ENCODE peak calls at places on chromosomes 5 and 9, in ten cellular contexts. K is transverse colon, R is AG09309, V is mucosa of descending colon, E is AG04450, O is heart left ventricle, N is testis, U is endodermal cell, G is cardiac muscle cell, A is tibial artery. J is an unnamed sample.

GRCh38 chr5:83718195-83718825 is 2.3 kb downstream of the HAPLN1 start:
- DNase-seq in N (peak), G (peak), R (peak), A (no peak), V (peak), U (peak), K (peak), E (peak), O (no peak), J (peak)

GRCh38 chr5:6146264-6146663 is 232.1 kb downstream of the MED10 start:
- DNase-seq in G (no peak), O (no peak), A (no peak), K (no peak), R (no peak), V (no peak), E (no peak), N (no peak), U (no peak), J (no peak)

GRCh38 chr5:119411291-119411934 is 40.9 kb upstream of the HSD17B4 start:
- DNase-seq in O (no peak), G (peak), U (no peak), A (no peak), K (no peak), N (no peak), R (no peak), E (no peak), V (no peak), J (peak)

GRCh38 chr5:173789031-173789920 is 98.9 kb upstream of the CPEB4 start:
- DNase-seq in O (no peak), V (no peak), G (peak), E (peak), R (peak), A (no peak), U (no peak), N (no peak), K (no peak), J (peak)

GRCh38 chr9:128903871-128904371 is 16.9 kb upstream of the PHYHD1 start:
- DNase-seq in A (no peak), K (no peak), R (no peak), V (no peak), E (no peak), O (no peak), U (no peak), N (no peak), G (no peak), J (peak)

GRCh38 chr9:124254261-124254682 is 3.5 kb upstream of the NEK6 start:
- DNase-seq in G (no peak), R (no peak), A (no peak), E (no peak), N (no peak), V (no peak), O (no peak), U (no peak), K (no peak), J (no peak)

GRCh38 chr9:128637656-128638055 is 19.0 kb downstream of the DYNC2I2 start:
- DNase-seq in O (no peak), N (no peak), E (peak), R (no peak), U (no peak), V (no peak), G (peak), A (no peak), K (no peak), J (peak)

GRCh38 chr5:66415208-66415607 is 181.0 kb upstream of the MAST4 start:
- DNase-seq in U (no peak), V (no peak), E (no peak), G (peak), K (no peak), A (no peak), N (no peak), R (no peak), O (no peak), J (no peak)

GRCh38 chr9:129568560-129569505 is 52.1 kb downstream of the C9orf50 start:
- DNase-seq in O (peak), R (no peak), A (peak), U (peak), V (peak), G (peak), E (no peak), K (peak), N (peak), J (peak)

GRCh38 chr5:76419597-76419996 is 16.5 kb downstream of the IQGAP2 start:
- DNase-seq in O (no peak), A (no peak), E (no peak), U (no peak), V (no peak), N (no peak), G (no peak), K (no peak), R (no peak), J (no peak)
- TF ChIP-seq CTCF in O (no peak), A (no peak), E (no peak), U (no peak), V (no peak), N (no peak), G (no peak), K (no peak), R (no peak), J (no peak)

GRCh38 chr5:54523534-54523933 is 6.0 kb downstream of the SNX18 start:
- DNase-seq in R (no peak), N (no peak), K (no peak), O (no peak), A (no peak), E (no peak), G (no peak), V (no peak), U (no peak), J (no peak)

GRCh38 chr5:54525692-54526091 is 8.1 kb downstream of the SNX18 start:
- DNase-seq in U (no peak), V (no peak), G (no peak), K (no peak), N (no peak), O (no peak), E (no peak), R (no peak), A (no peak), J (no peak)

GRCh38 chr5:54524704-54525103 is 7.1 kb downstream of the SNX18 start:
- DNase-seq in G (no peak), A (peak), V (peak), O (peak), N (peak), R (no peak), E (no peak), U (no peak), K (peak), J (no peak)

GRCh38 chr5:54525226-54525625 is 7.7 kb downstream of the SNX18 start:
- DNase-seq in O (no peak), U (no peak), V (no peak), A (no peak), K (no peak), G (no peak), E (no peak), R (no peak), N (no peak), J (no peak)

DNA sequence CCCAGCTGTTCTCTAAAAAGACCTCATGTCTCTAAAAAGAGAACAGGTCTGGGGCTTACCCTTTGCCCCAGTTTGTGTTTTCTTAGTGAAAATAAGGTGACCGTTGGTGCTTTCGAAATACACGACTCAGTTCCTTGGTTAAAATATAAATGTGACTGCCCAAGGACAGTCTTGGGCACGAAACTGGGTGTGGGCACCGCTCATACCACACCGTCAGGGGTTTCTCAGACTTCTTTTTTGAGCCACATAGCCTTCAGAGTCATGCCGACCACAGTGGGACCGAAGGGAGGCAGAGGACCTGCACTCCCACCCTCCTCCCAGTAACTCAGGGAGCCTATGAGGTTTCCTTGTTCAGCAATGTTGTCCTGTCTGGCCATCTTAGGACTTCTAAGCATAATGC is 6.5 kb downstream of the SNX18 start:
- DNase-seq in G (no peak), U (no peak), N (no peak), E (no peak), O (no peak), V (no peak), R (no peak), K (no peak), A (no peak), J (no peak)
- H3K4me3 ChIP-seq in G (no peak), U (no peak), N (no peak), E (peak), O (no peak), V (no peak), R (no peak), K (no peak), A (peak), J (peak)

GRCh38 chr5:141824717-141825116 is 53.5 kb downstream of the PCDH1 start:
- DNase-seq in N (no peak), R (no peak), U (no peak), A (no peak), V (no peak), G (no peak), K (no peak), E (no peak), O (no peak), J (no peak)

GRCh38 chr5:141825241-141825671 is 53.0 kb downstream of the PCDH1 start:
- DNase-seq in A (no peak), K (no peak), V (no peak), E (no peak), G (no peak), U (peak), R (no peak), O (no peak), N (no peak), J (no peak)

GRCh38 chr5:141823056-141823455 is 55.2 kb downstream of the PCDH1 start:
- DNase-seq in U (no peak), V (no peak), G (no peak), A (no peak), R (no peak), K (no peak), E (no peak), N (no peak), O (no peak), J (no peak)

GRCh38 chr5:141821430-141821925 is 56.7 kb downstream of the PCDH1 start:
- DNase-seq in U (peak), K (no peak), N (no peak), A (no peak), R (peak), G (peak), V (no peak), E (peak), O (no peak), J (peak)

DNA sequence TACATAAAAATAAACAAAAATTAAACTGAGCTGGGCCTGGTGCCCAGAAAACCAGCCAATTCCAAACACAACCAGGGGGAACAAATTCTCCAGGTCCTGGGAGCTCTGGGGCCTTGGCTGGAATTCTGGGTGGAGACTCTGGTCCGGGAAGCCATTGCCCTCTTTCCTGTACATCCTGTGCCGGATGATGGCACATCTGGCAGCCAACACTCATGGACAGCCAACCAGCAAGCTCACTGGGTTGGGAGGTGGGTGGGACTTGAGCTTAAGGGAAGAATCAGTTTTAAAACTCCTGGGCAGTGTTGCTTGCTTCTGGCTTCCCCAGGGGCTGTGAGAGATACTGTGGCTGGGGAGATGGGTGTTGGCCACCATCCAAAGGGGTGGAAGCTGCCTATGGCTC is 56.1 kb downstream of the PCDH1 start:
- DNase-seq in A (peak), V (no peak), G (peak), E (no peak), U (no peak), N (no peak), R (no peak), K (no peak), O (peak), J (no peak)
- TF ChIP-seq CTCF in A (no peak), V (no peak), G (no peak), E (no peak), U (no peak), N (no peak), R (no peak), K (no peak), O (no peak), J (no peak)

GRCh38 chr5:132490484-132491367 is at the start of gene IRF1:
- DNase-seq in E (peak), K (peak), G (peak), A (peak), U (peak), R (peak), N (peak), O (peak), V (peak), J (peak)

GRCh38 chr5:132491368-132492364 is 1.1 kb upstream of the IRF1 start:
- DNase-seq in A (no peak), R (no peak), K (peak), N (no peak), G (no peak), V (peak), U (peak), E (no peak), O (no peak), J (no peak)

GRCh38 chr5:132493241-132493640 is 2.7 kb upstream of the IRF1 start:
- DNase-seq in G (no peak), N (no peak), R (no peak), A (no peak), E (no peak), O (peak), V (peak), K (peak), U (peak), J (no peak)

GRCh38 chr5:132493821-132494220 is 3.2 kb upstream of the IRF1 start:
- DNase-seq in K (no peak), U (no peak), V (no peak), E (no peak), O (no peak), G (no peak), N (no peak), A (no peak), R (no peak), J (no peak)

DNA sequence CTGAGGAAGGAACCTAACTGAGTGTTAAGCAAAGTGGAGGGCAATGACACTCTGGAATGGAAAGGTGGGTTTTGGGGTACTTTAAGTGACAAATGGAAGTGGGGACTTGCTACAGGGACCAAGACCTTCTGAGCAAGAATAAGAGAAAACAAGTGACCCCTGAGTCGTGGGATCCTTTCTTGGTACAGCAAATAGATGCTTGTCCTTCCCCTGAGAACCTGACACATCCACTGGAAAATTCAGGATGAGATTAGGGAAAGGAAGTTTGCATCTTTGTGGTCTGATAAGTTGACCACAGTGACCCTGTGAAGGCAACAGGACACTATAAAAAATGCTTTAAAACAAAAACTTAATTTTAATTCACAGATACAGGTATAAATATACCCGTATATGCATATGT is 1.8 kb upstream of the IRF1 start:
- DNase-seq in V (no peak), A (no peak), N (no peak), K (peak), E (no peak), G (no peak), R (no peak), U (no peak), O (no peak), J (no peak)
- H3K4me3 ChIP-seq in V (no peak), A (no peak), N (no peak), K (no peak), E (no peak), G (no peak), R (no peak), U (no peak), O (no peak), J (no peak)

GRCh38 chr5:174922955-174923354 is 198.6 kb downstream of the MSX2 start:
- DNase-seq in E (no peak), O (no peak), A (no peak), U (no peak), R (no peak), V (no peak), K (no peak), G (no peak), N (peak), J (no peak)
- TF ChIP-seq CTCF in E (no peak), O (no peak), A (no peak), U (no peak), R (no peak), V (no peak), K (no peak), G (no peak), N (no peak), J (no peak)

GRCh38 chr9:105328296-105328695 is 83.8 kb downstream of the SLC44A1 start:
- DNase-seq in U (no peak), A (no peak), G (no peak), K (no peak), V (no peak), O (no peak), N (no peak), R (no peak), E (no peak), J (no peak)

GRCh38 chr9:105329729-105330082 is 85.3 kb downstream of the SLC44A1 start:
- DNase-seq in A (no peak), V (no peak), G (peak), E (no peak), R (no peak), K (no peak), N (no peak), U (no peak), O (no peak), J (peak)

GRCh38 chr9:105330755-105331154 is 86.3 kb downstream of the SLC44A1 start:
- DNase-seq in R (no peak), V (no peak), A (no peak), G (no peak), U (no peak), N (no peak), O (no peak), E (no peak), K (no peak), J (no peak)

GRCh38 chr9:105330201-105330600 is 85.8 kb downstream of the SLC44A1 start:
- DNase-seq in E (no peak), U (no peak), G (no peak), A (no peak), N (no peak), O (no peak), V (no peak), R (no peak), K (no peak), J (peak)

DNA sequence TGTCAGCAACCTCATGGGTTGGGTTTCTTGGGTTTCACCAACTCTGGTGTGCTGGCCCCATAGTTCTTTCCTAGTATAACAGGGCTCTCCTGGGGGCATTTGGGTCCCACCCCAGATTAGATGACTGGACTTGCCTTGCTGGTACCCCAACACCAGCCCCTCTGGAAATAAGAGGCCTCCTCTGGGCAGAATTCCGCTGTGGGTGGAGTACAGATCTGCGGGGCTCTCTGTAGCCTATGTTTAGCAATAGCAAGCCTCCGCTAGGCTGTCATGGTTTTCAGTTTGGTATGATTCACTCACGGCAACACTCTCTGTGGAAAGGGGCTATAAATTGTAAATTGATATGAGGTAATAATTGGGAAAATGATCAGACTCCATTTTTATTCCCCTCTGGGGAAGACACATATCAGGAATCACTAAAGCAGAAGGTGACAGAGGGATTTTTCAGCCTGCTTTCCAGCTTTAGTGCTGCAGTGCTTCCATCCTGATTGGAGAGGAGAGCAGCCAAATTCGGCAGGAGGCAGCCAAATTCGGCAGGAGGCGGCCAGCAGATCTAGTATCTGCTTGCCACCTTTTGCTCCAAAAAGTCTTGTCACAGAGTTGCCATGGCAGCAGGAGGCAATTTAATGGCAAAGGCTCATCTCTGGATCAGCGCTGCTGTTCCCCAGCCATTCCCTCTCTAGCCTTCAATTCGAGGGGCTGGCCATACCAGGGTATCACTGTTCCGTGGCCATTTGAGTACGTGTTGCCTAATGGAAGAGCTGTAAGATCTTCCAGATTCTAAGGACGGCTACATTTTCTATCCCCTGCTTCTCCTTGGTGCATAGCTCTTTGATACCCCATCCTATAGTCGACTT is 84.6 kb downstream of the SLC44A1 start:
- DNase-seq in O (no peak), N (no peak), R (no peak), G (peak), U (no peak), K (no peak), V (no peak), A (peak), E (no peak), J (no peak)
- H3K4me3 ChIP-seq in O (no peak), N (no peak), R (no peak), G (no peak), U (no peak), K (no peak), V (no peak), A (no peak), E (no peak), J (no peak)